ENCODE peak calls at places on chromosome 9, in seven cellular contexts. O, L, P, Y, D, S and W are unnamed samples.

GRCh38 chr9:132241840-132242620 is 80.2 kb downstream of the NTNG2 start:
- DNase-seq in P (peak), S (no peak), Y (peak), D (peak), O (no peak), L (no peak), W (no peak)

GRCh38 chr9:70588381-70588780 is 173.9 kb upstream of the KLF9 start:
- DNase-seq in O (no peak), D (no peak), P (no peak), Y (no peak), S (no peak), L (no peak), W (no peak)

GRCh38 chr9:72132052-72132451 is 17.2 kb upstream of the GDA start:
- DNase-seq in Y (no peak), O (no peak), L (no peak), P (no peak), S (peak), D (no peak), W (no peak)

GRCh38 chr9:137141976-137142936 is 3.3 kb downstream of the GRIN1 start:
- DNase-seq in P (no peak), L (no peak), D (no peak), O (no peak), Y (no peak), S (no peak), W (no peak)

GRCh38 chr9:107242073-107243063 is 40.7 kb upstream of the RAD23B start:
- DNase-seq in P (no peak), S (peak), L (no peak), O (no peak), Y (no peak), D (no peak), W (no peak)

GRCh38 chr9:125189361-125190289 is at the start of gene PPP6C:
- DNase-seq in Y (peak), O (peak), S (peak), D (peak), L (peak), P (peak), W (peak)

GRCh38 chr9:123480096-123480495 is 124.1 kb downstream of the CRB2 start:
- DNase-seq in Y (no peak), P (no peak), S (no peak), O (no peak), L (no peak), D (no peak), W (no peak)

GRCh38 chr9:73146113-73146815 is 5.4 kb upstream of the ANXA1 start:
- DNase-seq in D (no peak), P (no peak), Y (no peak), L (no peak), S (no peak), O (no peak), W (no peak)

GRCh38 chr9:69215774-69216482 is 41.9 kb downstream of the TJP2 start:
- DNase-seq in S (no peak), P (no peak), L (no peak), O (no peak), D (no peak), Y (no peak), W (no peak)

GRCh38 chr9:137459601-137460362 is 648 bp upstream of the NSMF start:
- DNase-seq in D (no peak), S (no peak), L (no peak), Y (no peak), P (no peak), O (no peak), W (no peak)

GRCh38 chr9:125959980-125960619 is 212.9 kb downstream of the PBX3 start:
- DNase-seq in S (no peak), L (no peak), O (no peak), Y (no peak), D (no peak), P (no peak), W (no peak)

GRCh38 chr9:20054734-20055133 is 265.9 kb upstream of the SLC24A2 start:
- DNase-seq in S (no peak), O (no peak), Y (no peak), L (no peak), D (no peak), P (no peak), W (no peak)

GRCh38 chr9:94770344-94770743 is 43.8 kb downstream of the AOPEP start:
- DNase-seq in P (no peak), Y (no peak), L (no peak), O (no peak), S (no peak), D (no peak), W (no peak)

GRCh38 chr9:134245179-134245578 is 80.8 kb upstream of the RNU6ATAC start:
- DNase-seq in S (no peak), P (no peak), D (peak), L (no peak), O (no peak), Y (no peak), W (no peak)

GRCh38 chr9:73116030-73116429 is 35.6 kb upstream of the ANXA1 start:
- DNase-seq in L (peak), S (peak), O (no peak), Y (peak), D (no peak), P (no peak), W (no peak)

GRCh38 chr9:6779417-6780241 is 21.9 kb downstream of the KDM4C start:
- DNase-seq in L (no peak), P (no peak), Y (no peak), S (no peak), D (no peak), O (no peak), W (no peak)

GRCh38 chr9:129720181-129720864 is 32.5 kb downstream of the PTGES start:
- DNase-seq in S (no peak), Y (no peak), P (no peak), L (no peak), O (peak), D (no peak), W (no peak)

GRCh38 chr9:120151806-120152205 is 428.2 kb downstream of the CDK5RAP2 start:
- DNase-seq in O (no peak), D (no peak), S (no peak), P (no peak), L (no peak), Y (no peak), W (no peak)

GRCh38 chr9:1173211-1173610 is 123.1 kb downstream of the DMRT2 start:
- DNase-seq in S (peak), P (no peak), L (peak), D (no peak), Y (no peak), O (no peak), W (no peak)

GRCh38 chr9:99563364-99563763 is 258.3 kb upstream of the NR4A3 start:
- DNase-seq in L (no peak), P (no peak), S (no peak), D (no peak), O (no peak), Y (no peak), W (no peak)

GRCh38 chr9:12723409-12724028 is 30.3 kb downstream of the TYRP1 start:
- DNase-seq in S (peak), O (no peak), D (no peak), Y (no peak), P (no peak), L (no peak), W (no peak)

GRCh38 chr9:129750010-129750409 is 2.8 kb downstream of the PTGES start:
- DNase-seq in O (no peak), Y (no peak), L (no peak), P (no peak), D (no peak), S (peak), W (no peak)

GRCh38 chr9:123251741-123252140 is 16.6 kb downstream of the STRBP start:
- DNase-seq in D (no peak), S (no peak), L (no peak), O (no peak), P (no peak), Y (no peak), W (no peak)

GRCh38 chr9:38046669-38047300 is 22.2 kb downstream of the SHB start:
- DNase-seq in S (peak), D (no peak), P (no peak), Y (no peak), O (no peak), L (no peak), W (no peak)

GRCh38 chr9:112013261-112013660 is 116.6 kb downstream of the UGCG start:
- DNase-seq in S (no peak), O (no peak), D (no peak), P (no peak), L (no peak), Y (no peak), W (no peak)

GRCh38 chr9:136762221-136762691 is 2.1 kb downstream of the LCN15 start:
- DNase-seq in O (no peak), L (no peak), S (no peak), P (no peak), D (no peak), Y (no peak), W (no peak)

GRCh38 chr9:79574716-79575242 is 3.0 kb downstream of the TLE4 start:
- DNase-seq in D (no peak), Y (no peak), S (no peak), L (no peak), O (no peak), P (no peak), W (no peak)

GRCh38 chr9:211557-211956 is 3.1 kb upstream of the DOCK8 start:
- DNase-seq in S (peak), L (no peak), Y (no peak), O (no peak), D (no peak), P (no peak), W (no peak)

GRCh38 chr9:35756743-35757526 is 2.9 kb upstream of the MSMP start:
- DNase-seq in Y (peak), S (peak), O (peak), P (peak), D (peak), L (no peak), W (no peak)

GRCh38 chr9:126586236-126586635 is 27.5 kb upstream of the LMX1B start:
- DNase-seq in Y (no peak), L (no peak), S (no peak), D (no peak), P (no peak), O (no peak), W (no peak)

GRCh38 chr9:116154334-116154975 is 864 bp downstream of the PAPPA start:
- DNase-seq in Y (no peak), D (no peak), S (no peak), L (no peak), P (peak), O (peak), W (no peak)

GRCh38 chr9:6761306-6761705 is 3.5 kb downstream of the KDM4C start:
- DNase-seq in S (no peak), L (no peak), D (no peak), P (no peak), Y (no peak), O (no peak), W (no peak)

GRCh38 chr9:95067057-95067456 is 250.5 kb downstream of the FANCC start:
- DNase-seq in S (no peak), Y (no peak), O (no peak), P (no peak), D (no peak), L (no peak), W (no peak)

GRCh38 chr9:134712243-134712642 is 70.6 kb downstream of the COL5A1 start:
- DNase-seq in O (no peak), Y (no peak), S (no peak), L (no peak), P (no peak), D (no peak), W (no peak)

GRCh38 chr9:108316066-108316465 is 539.7 kb downstream of the ACTL7B start:
- DNase-seq in P (no peak), D (no peak), Y (no peak), S (no peak), O (no peak), L (no peak), W (no peak)

GRCh38 chr9:108622467-108622866 is 233.3 kb downstream of the ACTL7B start:
- DNase-seq in S (peak), Y (no peak), D (no peak), P (no peak), O (no peak), L (peak), W (no peak)

GRCh38 chr9:126248680-126249079 is 77.9 kb upstream of the MVB12B start:
- DNase-seq in O (no peak), S (peak), Y (no peak), L (peak), D (no peak), P (no peak), W (no peak)

GRCh38 chr9:20309209-20309608 is 313.1 kb downstream of the MLLT3 start:
- DNase-seq in S (no peak), D (no peak), O (no peak), P (no peak), Y (no peak), L (no peak), W (no peak)

GRCh38 chr9:81264516-81264915 is 424.8 kb downstream of the TLE1 start:
- DNase-seq in Y (no peak), L (peak), D (no peak), S (no peak), O (peak), P (no peak), W (no peak)

GRCh38 chr9:19372576-19372975 is 7.5 kb downstream of the RPS6 start:
- DNase-seq in O (no peak), D (no peak), S (no peak), P (no peak), Y (no peak), L (no peak), W (no peak)

DNA sequence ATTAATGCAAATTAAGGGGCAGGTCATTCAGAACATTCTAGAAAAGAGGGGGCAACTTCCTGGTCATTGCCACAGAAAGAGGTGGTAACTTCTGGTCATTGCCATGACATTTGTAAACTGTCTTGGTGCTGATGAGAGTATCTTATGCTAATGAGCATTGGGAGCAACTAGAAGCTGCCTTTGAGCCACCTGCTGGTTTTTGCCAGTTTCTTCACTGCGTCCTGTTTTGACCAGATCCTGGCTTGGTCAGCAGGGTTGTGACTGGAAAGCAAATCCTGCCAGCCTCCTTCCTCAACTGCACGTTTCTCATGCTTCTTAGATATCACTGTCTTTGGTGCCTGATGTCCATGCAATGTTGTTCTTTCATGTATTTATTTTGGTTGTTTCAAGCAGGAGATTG is 53.2 kb upstream of the SPATA31C2 start:
- DNase-seq in S (no peak), D (no peak), Y (no peak), O (no peak), L (no peak), P (no peak), W (no peak)
- TF ChIP-seq CTCF in S (no peak), D (no peak), Y (no peak), O (no peak), L (no peak), P (no peak), W (no peak)

GRCh38 chr9:128103589-128103962 is 24.0 kb downstream of the PTGES2 start:
- DNase-seq in S (no peak), D (peak), Y (no peak), L (no peak), P (no peak), O (no peak), W (no peak)
- TF ChIP-seq CTCF in S (peak), D (peak), Y (peak), L (no peak), P (no peak), O (no peak), W (no peak)

DNA sequence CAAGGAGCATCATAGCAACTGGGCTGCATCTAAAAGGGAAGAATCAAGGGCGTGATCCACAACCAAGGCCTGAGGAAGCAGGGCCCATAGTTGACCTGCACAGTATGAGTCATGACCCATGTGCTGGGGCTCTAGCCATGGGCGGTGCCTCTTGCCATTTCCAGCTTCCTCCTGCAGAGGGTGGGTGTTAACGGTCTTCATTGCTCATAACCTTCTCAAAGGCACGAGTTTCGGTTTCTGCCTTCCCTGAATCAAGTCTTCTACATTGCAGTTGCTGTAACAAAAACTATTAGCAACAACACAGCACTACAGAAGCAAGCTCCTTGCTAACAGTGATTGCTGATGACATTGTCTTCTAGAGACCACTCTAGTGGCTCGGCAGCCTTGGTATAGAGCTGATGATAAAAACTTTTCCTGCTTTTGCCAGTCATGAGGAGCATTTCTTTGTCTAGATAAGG is 66.9 kb downstream of the CTSL start:
- DNase-seq in S (peak), O (no peak), P (peak), D (peak), Y (peak), L (peak), W (peak)
- TF ChIP-seq CTCF in S (no peak), O (no peak), P (peak), D (peak), Y (no peak), L (peak), W (no peak)

DNA sequence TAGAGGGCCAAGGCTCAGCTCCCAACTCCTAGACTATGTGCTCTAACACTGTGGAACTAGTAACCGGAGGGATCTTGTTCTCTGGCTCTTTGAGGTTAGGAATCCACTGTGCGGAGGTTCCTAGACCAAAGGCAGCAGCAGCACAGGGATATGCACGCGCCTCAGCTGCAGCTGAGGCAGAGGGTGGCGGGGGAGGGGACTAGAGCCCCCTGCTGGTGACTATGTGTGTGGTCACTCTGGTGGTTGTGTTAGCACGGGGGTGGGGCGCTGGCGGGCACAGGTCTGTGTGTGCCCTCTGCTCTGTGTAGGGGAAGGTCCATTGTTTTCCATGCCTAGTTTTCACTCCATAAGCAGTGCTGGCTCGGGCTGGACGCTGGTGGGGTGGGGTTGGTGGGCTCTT is 458.0 kb upstream of the IZUMO3 start:
- DNase-seq in D (peak), L (no peak), S (no peak), O (peak), P (no peak), Y (no peak), W (no peak)
- TF ChIP-seq CTCF in D (peak), L (no peak), S (no peak), O (peak), P (no peak), Y (no peak), W (no peak)

GRCh38 chr9:98241357-98242104 is 13.9 kb downstream of the TBC1D2 start:
- DNase-seq in S (no peak), O (no peak), L (no peak), Y (no peak), D (no peak), P (no peak), W (no peak)
- TF ChIP-seq CTCF in S (no peak), O (no peak), L (no peak), Y (no peak), D (peak), P (no peak), W (no peak)

GRCh38 chr9:91037511-91038482 is 236.2 kb downstream of the SYK start:
- DNase-seq in S (peak), D (peak), L (peak), P (no peak), O (no peak), Y (no peak), W (peak)
- TF ChIP-seq CTCF in S (no peak), D (no peak), L (no peak), P (peak), O (no peak), Y (no peak), W (no peak)

GRCh38 chr9:29212590-29213373 is 1639.5 kb upstream of the C9orf72 start:
- DNase-seq in O (peak), D (no peak), S (peak), L (peak), Y (peak), P (no peak), W (no peak)

GRCh38 chr9:29211681-29212589 is 1638.7 kb upstream of the C9orf72 start:
- DNase-seq in P (no peak), L (peak), O (peak), S (peak), D (no peak), Y (peak), W (no peak)

GRCh38 chr9:29209748-29210276 is 1636.5 kb upstream of the C9orf72 start:
- DNase-seq in P (no peak), Y (no peak), S (no peak), O (no peak), D (no peak), L (no peak), W (no peak)

GRCh38 chr9:29211003-29211584 is 1637.8 kb upstream of the C9orf72 start:
- DNase-seq in L (no peak), Y (no peak), P (no peak), S (no peak), O (no peak), D (no peak), W (no peak)

GRCh38 chr9:29208670-29209069 is 1635.4 kb upstream of the C9orf72 start:
- DNase-seq in Y (no peak), P (no peak), D (no peak), L (no peak), O (no peak), S (peak), W (no peak)
- TF ChIP-seq CTCF in Y (no peak), P (no peak), D (no peak), L (no peak), O (no peak), S (peak), W (no peak)